ENCODE peak calls at places on chromosomes 3 and 15, in four cellular contexts. T is HCT116, P is HepG2, R is A549. S is an unnamed sample.

GRCh38 chr15:79130535-79131130 is 40.1 kb upstream of the RASGRF1 start:
- DNase-seq in T (no peak), P (no peak), R (no peak), S (no peak)

GRCh38 chr3:177676947-177677587 is 479.8 kb upstream of the TBL1XR1 start:
- DNase-seq in T (no peak), P (no peak), R (peak; percentile 9), S (no peak)

GRCh38 chr15:99130765-99131440 is 26.0 kb downstream of the SYNM start:
- DNase-seq in T (no peak), P (no peak), R (no peak), S (no peak)

GRCh38 chr15:79540551-79540950 is 108.4 kb downstream of the MINAR1 start:
- DNase-seq in T (peak; percentile 6), P (no peak), R (peak; percentile 5), S (peak; percentile 55)

GRCh38 chr3:182612332-182612731 is 181.0 kb upstream of the ATP11B start:
- DNase-seq in T (no peak), P (no peak), R (no peak), S (no peak)

GRCh38 chr3:126545544-126545943 is 13.2 kb downstream of the C3orf22 start:
- DNase-seq in T (no peak), P (no peak), R (no peak), S (no peak)

GRCh38 chr3:147354621-147355020 is 51.7 kb downstream of the ZIC4 start:
- DNase-seq in T (no peak), P (no peak), R (no peak), S (no peak)

GRCh38 chr15:65101418-65101890 is 13.5 kb downstream of the UBAP1L start:
- DNase-seq in T (peak; percentile 22), P (peak; percentile 50), R (peak; percentile 65), S (peak; percentile 68)

GRCh38 chr3:178385280-178385952 is 150.8 kb upstream of the KCNMB2 start:
- DNase-seq in T (peak; percentile 3), P (peak; percentile 1), R (peak; percentile 5), S (peak; percentile 23)

GRCh38 chr3:182479766-182480336 is 313.5 kb upstream of the ATP11B start:
- DNase-seq in T (no peak), P (no peak), R (no peak), S (no peak)

GRCh38 chr3:66140763-66141372 is 79.9 kb upstream of the SLC25A26 start:
- DNase-seq in T (peak; percentile 15), P (no peak), R (no peak), S (no peak)

GRCh38 chr15:99472416-99473145 is 93.2 kb upstream of the MEF2A start:
- DNase-seq in T (no peak), P (peak; percentile 44), R (no peak), S (no peak)

GRCh38 chr3:175941352-175941751 is 1082.2 kb downstream of the NAALADL2 start:
- DNase-seq in T (no peak), P (no peak), R (peak; percentile 6), S (peak; percentile 34)

GRCh38 chr3:137032465-137033120 is 74.8 kb downstream of the IL20RB start:
- DNase-seq in T (peak; percentile 68), P (peak; percentile 51), R (peak; percentile 76), S (peak; percentile 75)

GRCh38 chr3:110647586-110647985 is 424.0 kb upstream of the NECTIN3 start:
- DNase-seq in T (no peak), P (no peak), R (no peak), S (no peak)

GRCh38 chr15:90864507-90864906 is 3.9 kb upstream of the FURIN start:
- DNase-seq in T (no peak), P (no peak), R (no peak), S (peak; percentile 28)

GRCh38 chr15:73244333-73244732 is 124.4 kb downstream of the HCN4 start:
- DNase-seq in T (peak; percentile 22), P (peak; percentile 31), R (peak; percentile 54), S (peak; percentile 46)

GRCh38 chr15:62412634-62413033 is 247.5 kb upstream of the C2CD4B start:
- DNase-seq in T (no peak), P (no peak), R (no peak), S (no peak)

GRCh38 chr3:161265916-161266571 is 44.9 kb downstream of the NMD3 start:
- DNase-seq in T (no peak), P (no peak), R (no peak), S (no peak)

GRCh38 chr15:42490246-42490742 is 647 bp downstream of the ZNF106 start:
- DNase-seq in T (no peak), P (no peak), R (no peak), S (peak; percentile 56)

GRCh38 chr15:75725719-75726607 is 13.3 kb upstream of the CSPG4 start:
- DNase-seq in T (no peak), P (no peak), R (no peak), S (peak; percentile 28)

GRCh38 chr15:45521596-45522167 is 873 bp downstream of the SLC30A4 start:
- DNase-seq in T (no peak), P (peak; percentile 54), R (peak; percentile 6), S (peak; percentile 57)

GRCh38 chr3:64977308-64978100 is 289.7 kb upstream of the ADAMTS9 start:
- DNase-seq in T (no peak), P (no peak), R (no peak), S (no peak)

GRCh38 chr15:34795267-34796081 is at the start of gene ACTC1:
- DNase-seq in T (no peak), P (no peak), R (peak; percentile 21), S (no peak)

GRCh38 chr3:13617097-13617738 is 68.3 kb downstream of the FBLN2 start:
- DNase-seq in T (no peak), P (no peak), R (no peak), S (no peak)

GRCh38 chr3:187850256-187851010 is 105.2 kb upstream of the BCL6 start:
- DNase-seq in T (no peak), P (peak; percentile 33), R (peak; percentile 34), S (peak; percentile 8)

GRCh38 chr15:62624541-62625399 is 417.8 kb upstream of the TPM1 start:
- DNase-seq in T (no peak), P (no peak), R (no peak), S (peak; percentile 3)

GRCh38 chr3:78659386-78659987 is 1108.3 kb downstream of the ROBO1 start:
- DNase-seq in T (peak; percentile 2), P (peak; percentile 29), R (peak; percentile 54), S (peak; percentile 54)

GRCh38 chr3:153070153-153070868 is 91.7 kb upstream of the RAP2B start:
- DNase-seq in T (no peak), P (no peak), R (peak; percentile 11), S (peak; percentile 42)

GRCh38 chr15:90583471-90584252 is 53.9 kb downstream of the CRTC3 start:
- DNase-seq in T (no peak), P (no peak), R (no peak), S (no peak)

GRCh38 chr3:64083588-64083974 is 60.3 kb upstream of the PSMD6 start:
- DNase-seq in T (no peak), P (no peak), R (no peak), S (no peak)

GRCh38 chr3:105806361-105806760 is 62.5 kb downstream of the CBLB start:
- DNase-seq in T (no peak), P (peak; percentile 50), R (peak; percentile 68), S (peak; percentile 78)

GRCh38 chr15:42688301-42688700 is 48.6 kb downstream of the CDAN1 start:
- DNase-seq in T (no peak), P (no peak), R (no peak), S (no peak)

GRCh38 chr3:187746059-187746453 is 788 bp upstream of the BCL6 start:
- DNase-seq in T (no peak), P (no peak), R (no peak), S (peak; percentile 4)

GRCh38 chr15:25674948-25675347 is 188.2 kb downstream of the ATP10A start:
- DNase-seq in T (no peak), P (no peak), R (no peak), S (no peak)

GRCh38 chr15:76138436-76138835 is 78.7 kb downstream of the TMEM266 start:
- DNase-seq in T (no peak), P (no peak), R (no peak), S (no peak)

GRCh38 chr15:43776101-43776717 is 557 bp downstream of the ELL3 start:
- DNase-seq in T (no peak), P (no peak), R (no peak), S (peak; percentile 87)

GRCh38 chr3:194804796-194805195 is 119.1 kb downstream of the FAM43A start:
- DNase-seq in T (no peak), P (no peak), R (no peak), S (no peak)

GRCh38 chr3:25589783-25590258 is 74.9 kb downstream of the TOP2B start:
- DNase-seq in T (no peak), P (no peak), R (no peak), S (no peak)

DNA sequence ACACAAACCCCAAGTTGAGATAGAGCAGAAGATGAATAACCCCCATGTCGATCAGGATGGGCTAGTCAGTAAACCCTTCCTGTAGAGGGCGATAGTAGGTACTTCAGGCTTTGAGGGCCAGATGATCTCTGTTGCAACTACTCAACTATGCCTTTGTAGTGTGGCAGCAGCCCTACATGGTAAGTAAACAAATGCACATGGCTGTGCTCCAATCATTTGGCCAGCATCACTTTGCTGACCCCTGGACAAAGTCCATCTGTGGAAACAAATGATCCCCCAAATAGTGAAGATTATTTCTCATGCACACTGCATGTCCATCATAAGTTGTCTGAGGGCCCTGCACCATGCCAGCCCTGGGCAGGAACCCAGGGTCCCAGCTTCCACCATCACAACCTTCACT is 402.2 kb upstream of the PROK2 start:
- DNase-seq in T (no peak), P (peak; percentile 62), R (peak; percentile 17), S (peak; percentile 44)
- TF ChIP-seq CTCF in T (peak; percentile 42), P (peak; percentile 52), R (no peak), S (peak; percentile 26)

GRCh38 chr3:52211268-52211891 is 13.4 kb downstream of the ALAS1 start:
- DNase-seq in T (no peak), P (no peak), R (no peak), S (no peak)
- TF ChIP-seq POLR2A in T (no peak), P (no peak), R (no peak), S (no peak)

DNA sequence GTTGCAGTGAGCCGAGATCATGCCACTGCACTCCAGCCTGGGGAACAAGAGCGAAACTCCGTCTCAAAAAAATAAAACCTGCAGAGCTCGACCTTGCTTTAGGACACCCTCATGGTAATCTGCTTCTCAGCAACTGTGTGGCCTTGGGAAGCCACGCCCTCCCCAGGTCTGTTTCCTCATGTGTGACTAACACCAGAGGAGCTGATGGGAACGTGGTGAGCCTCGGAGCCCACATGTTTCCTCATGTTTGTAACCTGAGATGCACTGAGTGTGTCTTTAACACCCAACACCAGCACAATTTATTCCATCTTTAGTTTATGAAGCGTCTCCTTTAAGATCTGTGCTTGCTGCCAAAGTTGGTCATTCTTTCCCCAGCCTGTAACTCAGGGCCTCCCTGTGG is 142.8 kb downstream of the OCA2 start:
- DNase-seq in T (no peak), P (no peak), R (no peak), S (peak; percentile 23)
- TF ChIP-seq MAX in T (no peak), P (no peak), R (no peak), S (peak; percentile 66)

DNA sequence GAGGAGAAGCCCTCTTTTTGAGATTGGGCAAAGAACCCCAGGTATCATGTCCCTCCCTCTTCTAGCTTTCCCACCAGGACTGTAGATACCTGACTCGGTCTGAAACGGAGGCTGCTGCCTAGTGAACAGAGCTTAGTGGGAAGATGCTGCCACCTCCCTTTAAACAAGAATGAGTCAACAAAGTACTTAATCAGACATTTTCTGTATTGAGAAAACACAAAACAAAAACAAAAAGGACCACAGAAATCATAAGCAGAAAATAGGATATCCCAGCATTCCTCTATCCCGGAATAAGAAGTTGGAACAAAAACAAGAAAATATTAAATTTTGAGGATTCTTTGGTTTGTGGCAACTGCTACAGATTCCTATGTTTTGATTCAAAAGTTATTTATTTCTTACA is 51.7 kb upstream of the COL8A1 start:
- DNase-seq in T (no peak), P (no peak), R (no peak), S (no peak)
- TF ChIP-seq CTCF in T (no peak), P (no peak), R (no peak), S (no peak)

S was measured in NB4.